ENCODE peak calls at places on chromosomes 12 and 14, in nine cellular contexts. S, B, N, O, Q, J, W, X and Y are unnamed samples.

GRCh38 chr14:89017417-89017816 is 193.0 kb downstream of the TTC8 start:
- DNase-seq in X (no peak), S (no peak), J (no peak), O (no peak), W (no peak), B (no peak), Q (no peak), N (no peak), Y (no peak)

GRCh38 chr12:52190860-52191729 is 719 bp downstream of the KRT80 start:
- DNase-seq in J (no peak), S (no peak), O (no peak), N (no peak), B (no peak), X (no peak), W (no peak), Q (no peak), Y (no peak)

GRCh38 chr12:131219173-131220006 is 265.7 kb downstream of the ADGRD1 start:
- DNase-seq in W (no peak), S (no peak), N (no peak), O (no peak), X (no peak), Q (no peak), J (no peak), B (no peak), Y (no peak)

GRCh38 chr12:31749024-31749704 is 20.3 kb upstream of the AMN1 start:
- DNase-seq in Q (no peak), B (peak), J (peak), O (peak), X (peak), W (peak), S (no peak), N (peak), Y (peak)

GRCh38 chr12:77152623-77153193 is 87.3 kb upstream of the E2F7 start:
- DNase-seq in X (no peak), S (no peak), W (peak), B (no peak), J (peak), N (no peak), O (peak), Q (no peak), Y (peak)

GRCh38 chr12:91984571-91984970 is 161.1 kb downstream of the BTG1 start:
- DNase-seq in B (no peak), X (no peak), S (no peak), W (no peak), Q (no peak), N (no peak), O (no peak), J (no peak), Y (no peak)

GRCh38 chr12:105233045-105233905 is 2.7 kb downstream of the APPL2 start:
- DNase-seq in Q (no peak), O (no peak), J (no peak), X (no peak), B (no peak), W (no peak), S (no peak), N (no peak), Y (no peak)

GRCh38 chr14:68955164-68955921 is 23.8 kb downstream of the ACTN1 start:
- DNase-seq in X (no peak), S (no peak), W (no peak), B (no peak), O (no peak), J (no peak), N (no peak), Q (no peak), Y (no peak)

GRCh38 chr12:76259660-76260389 is 88.4 kb downstream of the BBS10 start:
- DNase-seq in O (no peak), B (no peak), N (no peak), X (no peak), J (peak), W (peak), Q (no peak), S (no peak), Y (peak)

GRCh38 chr14:104800600-104801283 is at the start of gene ZBTB42:
- DNase-seq in B (peak), X (peak), J (peak), O (no peak), Q (peak), N (peak), W (no peak), S (peak), Y (no peak)

GRCh38 chr14:23551266-23552028 is at the start of gene ZFHX2:
- DNase-seq in S (peak), X (peak), B (peak), N (peak), J (peak), W (no peak), O (no peak), Q (peak), Y (no peak)

GRCh38 chr14:104822821-104823615 is 22.1 kb downstream of the ZBTB42 start:
- DNase-seq in Q (peak), X (peak), O (no peak), W (no peak), J (peak), S (no peak), N (no peak), B (no peak), Y (no peak)

GRCh38 chr12:119683413-119683812 is 15.5 kb downstream of the PRKAB1 start:
- DNase-seq in X (no peak), S (no peak), J (no peak), B (no peak), W (no peak), O (no peak), Q (no peak), N (no peak), Y (no peak)

GRCh38 chr12:112309797-112310196 is 72.4 kb downstream of the HECTD4 start:
- DNase-seq in S (no peak), J (no peak), B (peak), N (no peak), Q (no peak), X (no peak), W (no peak), O (no peak), Y (no peak)

DNA sequence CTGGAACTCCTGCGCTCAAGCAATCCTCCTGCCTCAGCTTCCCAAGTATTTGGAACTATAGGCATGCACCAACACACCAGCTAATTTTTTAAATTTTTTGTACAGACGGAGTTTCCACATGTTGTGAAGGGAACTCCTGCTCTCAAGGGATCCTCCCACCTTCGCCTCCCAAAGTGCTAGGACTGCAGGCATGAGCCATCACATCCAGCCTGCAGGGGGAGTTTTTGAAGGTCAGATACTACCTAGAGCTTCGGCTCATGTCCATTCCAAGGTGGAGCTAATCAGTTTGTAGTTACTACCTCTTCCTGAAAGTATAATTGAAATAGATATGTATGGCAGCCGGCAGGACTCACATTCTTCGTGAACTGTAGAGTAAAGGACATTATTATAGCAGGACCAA is 3.7 kb upstream of the TAS2R19 start:
- DNase-seq in Q (no peak), O (no peak), B (no peak), X (no peak), N (no peak), W (no peak), J (no peak), S (peak), Y (no peak)
- TF ChIP-seq CTCF in Q (no peak), O (peak), B (no peak), X (no peak), N (no peak), W (no peak), J (no peak), S (no peak), Y (no peak)

GRCh38 chr12:41011939-41012338 is 176.2 kb upstream of the PDZRN4 start:
- DNase-seq in X (no peak), J (no peak), N (no peak), S (no peak), Q (no peak), B (no peak), W (no peak), O (no peak), Y (no peak)
- TF ChIP-seq CTCF in X (no peak), J (no peak), N (no peak), S (no peak), Q (no peak), B (no peak), W (no peak), O (peak), Y (no peak)

GRCh38 chr12:99824900-99825562 is 159.7 kb downstream of the ANKS1B start:
- DNase-seq in X (no peak), B (no peak), O (no peak), N (no peak), Q (no peak), J (no peak), S (no peak), W (no peak), Y (no peak)

GRCh38 chr12:99822273-99822672 is 162.5 kb downstream of the ANKS1B start:
- DNase-seq in N (no peak), J (no peak), W (no peak), S (no peak), X (no peak), Q (no peak), O (no peak), B (no peak), Y (no peak)
- TF ChIP-seq CTCF in N (no peak), J (no peak), W (no peak), S (no peak), X (no peak), Q (no peak), O (no peak), B (no peak), Y (no peak)

GRCh38 chr12:30329281-30329680 is 366.4 kb downstream of the IPO8 start:
- DNase-seq in J (no peak), S (no peak), W (no peak), O (no peak), Q (no peak), B (no peak), N (no peak), X (no peak), Y (no peak)
- TF ChIP-seq CTCF in J (no peak), S (no peak), W (no peak), O (no peak), Q (no peak), B (no peak), N (no peak), X (no peak), Y (no peak)

DNA sequence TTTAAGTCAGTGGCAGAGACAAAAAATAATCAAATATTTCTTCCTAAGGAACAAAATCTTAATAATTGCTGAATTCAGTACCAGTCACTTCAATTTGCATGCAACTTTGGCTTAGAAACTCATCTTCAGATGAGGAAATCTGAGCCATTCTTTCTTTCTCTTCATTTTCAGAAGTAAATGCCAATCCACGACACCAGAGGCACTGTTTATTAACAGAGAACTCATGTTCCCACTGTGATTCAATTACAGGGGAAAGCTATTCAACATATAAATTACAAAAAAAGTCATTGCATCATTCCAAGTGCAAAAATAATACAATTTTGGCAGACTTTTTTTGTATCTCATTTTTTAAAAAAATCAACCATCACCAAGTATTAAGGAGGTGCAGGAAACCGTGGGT is 816.1 kb upstream of the TMEM132C start:
- DNase-seq in O (no peak), S (no peak), N (no peak), B (no peak), Q (no peak), J (no peak), W (no peak), X (no peak), Y (no peak)
- TF ChIP-seq CTCF in O (no peak), S (no peak), N (no peak), B (no peak), Q (no peak), J (no peak), W (no peak), X (no peak), Y (no peak)

DNA sequence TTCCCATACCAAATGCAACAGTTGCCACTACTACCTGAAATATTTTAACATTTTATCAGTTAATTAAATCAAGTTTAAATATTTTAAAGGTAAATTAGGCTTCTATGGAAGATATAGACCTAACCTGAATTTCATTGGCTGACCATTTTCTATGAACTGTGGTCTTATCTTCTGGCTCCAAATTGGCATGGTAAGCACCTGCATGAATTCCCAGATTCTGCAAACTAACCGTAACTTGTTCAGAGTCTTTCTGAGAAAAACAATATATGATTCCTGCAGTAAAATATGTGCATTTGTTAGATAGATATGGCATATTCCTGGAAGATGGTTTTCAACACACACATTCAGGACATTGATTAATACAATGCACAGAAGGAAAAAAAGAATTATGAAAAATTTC is 25.9 kb downstream of the RECQL start:
- DNase-seq in W (no peak), N (no peak), J (no peak), X (no peak), O (no peak), B (no peak), Q (no peak), S (no peak), Y (no peak)
- TF ChIP-seq CTCF in W (no peak), N (no peak), J (no peak), X (no peak), O (no peak), B (no peak), Q (no peak), S (no peak), Y (no peak)

GRCh38 chr12:98725481-98726247 is 80.6 kb downstream of the APAF1 start:
- DNase-seq in N (peak), X (peak), S (peak), B (no peak), W (peak), J (peak), Q (no peak), O (no peak), Y (no peak)
- TF ChIP-seq CTCF in N (peak), X (no peak), S (no peak), B (peak), W (peak), J (peak), Q (no peak), O (peak), Y (peak)